ENCODE peak calls at places on chromosomes 16 and 17, in seven cellular contexts. One of them, this sample, is unnamed.

GRCh38 chr17:62716834-62717588 is 89.5 kb downstream of the MRC2 start:
- DNase-seq in thoracic aorta: no peak
- DNase-seq in activated naive CD4-positive, alpha-beta T cell: no peak
- DNase-seq in SJCRH30: no peak
- DNase-seq in MM.1S: no peak
- DNase-seq in stomach: no peak
- DNase-seq in amygdala: no peak
- DNase-seq in this sample: no peak

GRCh38 chr17:47315451-47316266 is 8.1 kb upstream of the EFCAB13 start:
- DNase-seq in stomach: no peak
- DNase-seq in MM.1S: peak; percentile 65
- DNase-seq in activated naive CD4-positive, alpha-beta T cell: no peak
- DNase-seq in thoracic aorta: no peak
- DNase-seq in amygdala: no peak
- DNase-seq in SJCRH30: peak; percentile 53
- DNase-seq in this sample: no peak

GRCh38 chr16:11581677-11582076 is 5.0 kb downstream of the LITAF start:
- DNase-seq in stomach: no peak
- DNase-seq in amygdala: no peak
- DNase-seq in MM.1S: peak; percentile 32
- DNase-seq in SJCRH30: no peak
- DNase-seq in activated naive CD4-positive, alpha-beta T cell: no peak
- DNase-seq in thoracic aorta: no peak
- DNase-seq in this sample: no peak

GRCh38 chr16:88340755-88341150 is 42.0 kb upstream of the ZNF469 start:
- DNase-seq in thoracic aorta: no peak
- DNase-seq in activated naive CD4-positive, alpha-beta T cell: no peak
- DNase-seq in SJCRH30: no peak
- DNase-seq in stomach: no peak
- DNase-seq in amygdala: no peak
- DNase-seq in MM.1S: no peak
- DNase-seq in this sample: no peak

GRCh38 chr17:2996208-2996855 is 67.1 kb downstream of the OR1D5 start:
- DNase-seq in activated naive CD4-positive, alpha-beta T cell: no peak
- DNase-seq in stomach: peak; percentile 67
- DNase-seq in SJCRH30: no peak
- DNase-seq in MM.1S: no peak
- DNase-seq in amygdala: no peak
- DNase-seq in thoracic aorta: no peak
- DNase-seq in this sample: no peak

GRCh38 chr16:9378876-9379275 is 287.4 kb downstream of the HAPSTR1 start:
- DNase-seq in thoracic aorta: no peak
- DNase-seq in stomach: no peak
- DNase-seq in SJCRH30: peak; percentile 6
- DNase-seq in amygdala: no peak
- DNase-seq in activated naive CD4-positive, alpha-beta T cell: no peak
- DNase-seq in MM.1S: no peak
- DNase-seq in this sample: no peak

GRCh38 chr16:19861811-19862327 is 22.8 kb downstream of the GPRC5B start:
- DNase-seq in SJCRH30: no peak
- DNase-seq in activated naive CD4-positive, alpha-beta T cell: no peak
- DNase-seq in stomach: no peak
- DNase-seq in MM.1S: no peak
- DNase-seq in amygdala: peak; percentile 82
- DNase-seq in thoracic aorta: no peak
- DNase-seq in this sample: no peak

GRCh38 chr17:65362826-65363225 is 198.6 kb downstream of the AXIN2 start:
- DNase-seq in thoracic aorta: no peak
- DNase-seq in stomach: no peak
- DNase-seq in MM.1S: no peak
- DNase-seq in activated naive CD4-positive, alpha-beta T cell: no peak
- DNase-seq in SJCRH30: no peak
- DNase-seq in amygdala: no peak
- DNase-seq in this sample: no peak

GRCh38 chr16:10598157-10598556 is 17.8 kb upstream of the EMP2 start:
- DNase-seq in activated naive CD4-positive, alpha-beta T cell: no peak
- DNase-seq in amygdala: no peak
- DNase-seq in thoracic aorta: no peak
- DNase-seq in stomach: peak; percentile 81
- DNase-seq in MM.1S: no peak
- DNase-seq in SJCRH30: no peak
- DNase-seq in this sample: no peak

GRCh38 chr17:5693821-5694220 is 109.5 kb upstream of the NLRP1 start:
- DNase-seq in amygdala: no peak
- DNase-seq in MM.1S: no peak
- DNase-seq in stomach: no peak
- DNase-seq in SJCRH30: no peak
- DNase-seq in thoracic aorta: no peak
- DNase-seq in activated naive CD4-positive, alpha-beta T cell: no peak
- DNase-seq in this sample: no peak

GRCh38 chr16:72856797-72857196 is 191.1 kb downstream of the ZFHX3 start:
- DNase-seq in activated naive CD4-positive, alpha-beta T cell: no peak
- DNase-seq in MM.1S: no peak
- DNase-seq in SJCRH30: no peak
- DNase-seq in thoracic aorta: no peak
- DNase-seq in stomach: no peak
- DNase-seq in amygdala: no peak
- DNase-seq in this sample: no peak

GRCh38 chr17:20143740-20144139 is 134.6 kb downstream of the SPECC1 start:
- DNase-seq in amygdala: no peak
- DNase-seq in thoracic aorta: no peak
- DNase-seq in MM.1S: no peak
- DNase-seq in activated naive CD4-positive, alpha-beta T cell: no peak
- DNase-seq in SJCRH30: no peak
- DNase-seq in stomach: no peak
- DNase-seq in this sample: no peak

GRCh38 chr17:1467898-1468492 is 12.0 kb upstream of the CRK start:
- DNase-seq in activated naive CD4-positive, alpha-beta T cell: no peak
- DNase-seq in MM.1S: no peak
- DNase-seq in SJCRH30: no peak
- DNase-seq in stomach: no peak
- DNase-seq in thoracic aorta: no peak
- DNase-seq in amygdala: no peak
- DNase-seq in this sample: no peak

GRCh38 chr16:23527961-23528634 is 17.8 kb upstream of the GGA2 start:
- DNase-seq in amygdala: no peak
- DNase-seq in MM.1S: no peak
- DNase-seq in SJCRH30: no peak
- DNase-seq in thoracic aorta: no peak
- DNase-seq in activated naive CD4-positive, alpha-beta T cell: no peak
- DNase-seq in stomach: no peak
- DNase-seq in this sample: no peak

GRCh38 chr17:5555254-5555653 is 29.1 kb downstream of the NLRP1 start:
- DNase-seq in MM.1S: no peak
- DNase-seq in stomach: no peak
- DNase-seq in thoracic aorta: no peak
- DNase-seq in SJCRH30: no peak
- DNase-seq in activated naive CD4-positive, alpha-beta T cell: no peak
- DNase-seq in amygdala: no peak
- DNase-seq in this sample: no peak

GRCh38 chr16:85856054-85856453 is 42.9 kb upstream of the IRF8 start:
- DNase-seq in SJCRH30: no peak
- DNase-seq in amygdala: no peak
- DNase-seq in thoracic aorta: no peak
- DNase-seq in activated naive CD4-positive, alpha-beta T cell: no peak
- DNase-seq in MM.1S: no peak
- DNase-seq in stomach: no peak
- DNase-seq in this sample: no peak

GRCh38 chr16:53814791-53815190 is 110.8 kb downstream of the FTO start:
- DNase-seq in SJCRH30: no peak
- DNase-seq in activated naive CD4-positive, alpha-beta T cell: no peak
- DNase-seq in MM.1S: no peak
- DNase-seq in thoracic aorta: no peak
- DNase-seq in amygdala: no peak
- DNase-seq in stomach: no peak
- DNase-seq in this sample: no peak

GRCh38 chr17:32806646-32807045 is 70.3 kb downstream of the MYO1D start:
- DNase-seq in MM.1S: no peak
- DNase-seq in activated naive CD4-positive, alpha-beta T cell: no peak
- DNase-seq in thoracic aorta: no peak
- DNase-seq in amygdala: no peak
- DNase-seq in stomach: no peak
- DNase-seq in SJCRH30: no peak
- DNase-seq in this sample: no peak

GRCh38 chr16:32116080-32116479 is 137.0 kb upstream of the TP53TG3D start:
- DNase-seq in SJCRH30: no peak
- DNase-seq in stomach: no peak
- DNase-seq in activated naive CD4-positive, alpha-beta T cell: no peak
- DNase-seq in MM.1S: peak; percentile 10
- DNase-seq in thoracic aorta: no peak
- DNase-seq in amygdala: no peak
- DNase-seq in this sample: no peak

GRCh38 chr17:80312621-80313135 is 52.0 kb downstream of the RNF213 start:
- DNase-seq in MM.1S: no peak
- DNase-seq in stomach: no peak
- DNase-seq in amygdala: no peak
- DNase-seq in SJCRH30: no peak
- DNase-seq in thoracic aorta: no peak
- DNase-seq in activated naive CD4-positive, alpha-beta T cell: no peak
- DNase-seq in this sample: no peak

GRCh38 chr16:27177031-27177774 is 26.1 kb upstream of the KDM8 start:
- DNase-seq in activated naive CD4-positive, alpha-beta T cell: no peak
- DNase-seq in SJCRH30: no peak
- DNase-seq in stomach: no peak
- DNase-seq in thoracic aorta: no peak
- DNase-seq in MM.1S: no peak
- DNase-seq in amygdala: no peak
- DNase-seq in this sample: no peak

GRCh38 chr16:85062303-85062702 is 34.7 kb downstream of the KIAA0513 start:
- DNase-seq in SJCRH30: no peak
- DNase-seq in stomach: no peak
- DNase-seq in MM.1S: no peak
- DNase-seq in amygdala: no peak
- DNase-seq in thoracic aorta: no peak
- DNase-seq in activated naive CD4-positive, alpha-beta T cell: no peak
- DNase-seq in this sample: no peak

GRCh38 chr16:58016841-58017446 is 8.6 kb upstream of the MMP15 start:
- DNase-seq in activated naive CD4-positive, alpha-beta T cell: no peak
- DNase-seq in SJCRH30: no peak
- DNase-seq in stomach: no peak
- DNase-seq in thoracic aorta: no peak
- DNase-seq in amygdala: no peak
- DNase-seq in MM.1S: no peak
- DNase-seq in this sample: no peak

GRCh38 chr17:17363638-17364337 is 60.6 kb downstream of the NT5M start:
- DNase-seq in SJCRH30: peak; percentile 27
- DNase-seq in amygdala: no peak
- DNase-seq in MM.1S: no peak
- DNase-seq in stomach: no peak
- DNase-seq in thoracic aorta: no peak
- DNase-seq in activated naive CD4-positive, alpha-beta T cell: no peak
- DNase-seq in this sample: no peak

GRCh38 chr16:68902376-68903345 is 59.3 kb downstream of the TANGO6 start:
- DNase-seq in SJCRH30: peak; percentile 17
- DNase-seq in thoracic aorta: no peak
- DNase-seq in MM.1S: peak; percentile 41
- DNase-seq in activated naive CD4-positive, alpha-beta T cell: no peak
- DNase-seq in stomach: no peak
- DNase-seq in amygdala: peak; percentile 3
- DNase-seq in this sample: peak; percentile 11

GRCh38 chr17:34163123-34163522 is 92.0 kb upstream of the CCL2 start:
- DNase-seq in MM.1S: no peak
- DNase-seq in thoracic aorta: no peak
- DNase-seq in activated naive CD4-positive, alpha-beta T cell: no peak
- DNase-seq in amygdala: no peak
- DNase-seq in SJCRH30: no peak
- DNase-seq in stomach: no peak
- DNase-seq in this sample: no peak

GRCh38 chr16:74463888-74464287 is 42.6 kb upstream of the CLEC18B start:
- DNase-seq in amygdala: no peak
- DNase-seq in MM.1S: no peak
- DNase-seq in thoracic aorta: no peak
- DNase-seq in SJCRH30: no peak
- DNase-seq in stomach: no peak
- DNase-seq in activated naive CD4-positive, alpha-beta T cell: no peak
- DNase-seq in this sample: no peak

This sample was measured in progenitor cell of endocrine pancreas.